ENCODE peak calls at places on chromosome 12, in ten cellular contexts. I, M, C, W, U, A, S, P, X and N are unnamed samples.

GRCh38 chr12:68067762-68068376 is 78.6 kb downstream of the IFNG-AS1 start:
- DNase-seq in I (no peak), M (no peak), C (no peak), W (no peak), U (no peak), A (no peak), S (no peak), P (no peak), X (no peak), N (no peak)

GRCh38 chr12:59164991-59165718 is 244.9 kb upstream of the LRIG3 start:
- DNase-seq in I (no peak), M (peak; percentile 43), C (no peak), W (no peak), U (no peak), A (no peak), S (peak; percentile 64), P (no peak), X (no peak), N (no peak)

GRCh38 chr12:85182699-85183098 is 97.3 kb upstream of the ALX1 start:
- DNase-seq in I (no peak), M (no peak), C (no peak), W (no peak), U (no peak), A (no peak), S (no peak), P (no peak), X (no peak), N (no peak)

GRCh38 chr12:117143008-117143532 is 43.9 kb upstream of the TESC start:
- DNase-seq in I (peak; percentile 64), M (no peak), C (no peak), W (no peak), U (no peak), A (no peak), S (peak; percentile 83), P (no peak), X (no peak), N (peak; percentile 59)

GRCh38 chr12:122516544-122517361 is 10.0 kb downstream of the RSRC2 start:
- DNase-seq in I (no peak), M (no peak), C (no peak), W (no peak), U (no peak), A (no peak), S (no peak), P (no peak), X (no peak), N (no peak)

GRCh38 chr12:19561411-19561961 is 122.2 kb downstream of the AEBP2 start:
- DNase-seq in I (no peak), M (no peak), C (no peak), W (no peak), U (no peak), A (no peak), S (peak; percentile 26), P (no peak), X (no peak), N (no peak)

GRCh38 chr12:124786065-124786964 is 77.3 kb downstream of the SCARB1 start:
- DNase-seq in I (peak; percentile 87), M (no peak), C (peak; percentile 91), W (no peak), U (peak; percentile 94), A (no peak), S (peak; percentile 91), P (no peak), X (no peak), N (peak; percentile 73)

GRCh38 chr12:103657331-103657730 is 70.3 kb downstream of the STAB2 start:
- DNase-seq in I (no peak), M (no peak), C (no peak), W (no peak), U (no peak), A (no peak), S (peak; percentile 23), P (no peak), X (no peak), N (no peak)

DNA sequence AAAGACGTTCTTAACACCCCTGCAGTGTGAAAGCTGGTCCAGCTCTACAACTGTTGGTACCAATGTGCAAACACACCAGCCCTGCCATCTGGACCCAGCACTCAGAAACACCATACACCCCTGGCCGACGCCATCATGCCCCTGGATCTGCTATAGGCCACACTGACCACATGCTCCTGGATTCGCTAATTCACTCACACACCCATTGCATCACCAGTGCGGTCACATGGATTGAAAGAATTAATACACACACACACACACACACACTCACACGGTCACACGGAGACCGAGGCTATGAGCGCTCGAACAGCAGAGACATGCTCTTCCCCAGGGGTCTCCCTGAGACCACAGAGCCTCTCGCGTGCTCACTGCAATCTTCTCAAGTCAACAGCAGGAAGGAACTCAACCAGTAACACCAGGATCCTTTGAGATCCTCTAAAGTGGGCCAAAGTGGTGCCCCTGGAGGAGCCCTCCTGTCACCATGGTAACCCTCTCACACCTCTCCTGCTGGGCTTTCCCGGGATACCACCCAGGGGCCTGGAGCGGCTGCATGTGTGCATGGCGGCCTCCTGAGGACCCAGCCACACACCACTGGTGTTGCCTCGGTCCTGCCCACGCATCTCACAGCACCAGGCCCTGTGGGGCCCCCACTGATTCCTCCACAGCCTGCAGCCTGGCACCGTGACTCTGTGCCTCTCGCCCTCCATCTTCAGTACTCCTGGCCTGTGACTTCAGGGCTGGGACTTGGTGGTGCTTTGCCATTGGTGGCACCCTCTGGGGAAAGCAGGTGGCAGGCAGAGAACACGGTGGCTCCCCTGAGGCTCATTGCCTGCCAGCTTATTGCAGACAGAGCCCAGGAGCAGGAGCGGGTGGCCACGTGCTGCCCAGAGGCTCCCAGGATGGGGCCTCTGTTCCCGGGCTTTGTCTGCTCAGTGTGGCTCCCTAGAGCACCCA is 15.1 kb downstream of the LRTM2 start:
- DNase-seq in I (no peak), M (no peak), C (peak; percentile 24), W (no peak), U (no peak), A (no peak), S (no peak), P (no peak), X (no peak), N (no peak)
- H3K27me3 ChIP-seq in I (peaks cover 51% of the 10 kb centered on the region), M (peaks cover 96% of the 10 kb centered on the region), C (peaks cover 45% of the 10 kb centered on the region), W (no peaks in the 10 kb centered on the region), U (no peaks in the 10 kb centered on the region), A (peaks cover 13% of the 10 kb centered on the region), S (peaks cover 44% of the 10 kb centered on the region), P (peaks cover 90% of the 10 kb centered on the region), X (peaks cover 4% of the 10 kb centered on the region), N (no peaks in the 10 kb centered on the region)

DNA sequence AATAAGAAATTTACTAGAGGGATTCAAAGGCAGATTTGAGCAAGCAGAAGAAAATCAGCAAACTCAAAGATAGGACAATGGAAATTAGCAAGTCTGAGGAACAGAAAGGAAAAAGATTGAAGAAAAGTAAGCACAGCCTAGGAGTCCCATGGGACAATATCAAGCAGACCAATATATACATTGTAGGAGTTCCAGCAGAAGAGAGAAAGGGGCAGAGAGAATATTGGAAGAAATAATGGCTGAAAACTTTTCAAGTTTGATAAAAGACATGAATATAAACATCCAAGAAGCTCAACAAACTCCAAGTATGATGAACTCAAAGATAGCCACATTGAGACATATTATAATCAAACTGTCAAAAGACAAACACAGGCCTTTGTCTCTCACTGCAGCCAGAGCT is 25.2 kb downstream of the ATP23 start:
- DNase-seq in I (no peak), M (no peak), C (no peak), W (no peak), U (no peak), A (no peak), S (no peak), P (no peak), X (no peak), N (no peak)
- H3K9me3 ChIP-seq in I (peaks cover 51% of the 10 kb centered on the region), M (no peaks in the 10 kb centered on the region), C (no peaks in the 10 kb centered on the region), W (no peaks in the 10 kb centered on the region), U (peaks cover 32% of the 10 kb centered on the region), A (peaks cover 15% of the 10 kb centered on the region), S (peaks cover 2% of the 10 kb centered on the region), P (peaks cover 25% of the 10 kb centered on the region), X (no peaks in the 10 kb centered on the region), N (no peaks in the 10 kb centered on the region)

GRCh38 chr12:48003226-48004038 is 844 bp downstream of the COL2A1 start:
- DNase-seq in I (no peak), M (no peak), C (no peak), W (no peak), U (no peak), A (peak; percentile 16), S (no peak), P (no peak), X (no peak), N (no peak)

GRCh38 chr12:48005750-48006021 is 1.4 kb upstream of the COL2A1 start:
- DNase-seq in I (no peak), M (no peak), C (no peak), W (no peak), U (no peak), A (no peak), S (no peak), P (no peak), X (no peak), N (no peak)

GRCh38 chr12:48004039-48004940 is at the start of gene COL2A1:
- DNase-seq in I (no peak), M (no peak), C (no peak), W (no peak), U (no peak), A (no peak), S (peak; percentile 12), P (no peak), X (no peak), N (no peak)

GRCh38 chr12:48007206-48007605 is 2.9 kb upstream of the COL2A1 start:
- DNase-seq in I (no peak), M (no peak), C (no peak), W (no peak), U (no peak), A (no peak), S (no peak), P (no peak), X (no peak), N (no peak)

DNA sequence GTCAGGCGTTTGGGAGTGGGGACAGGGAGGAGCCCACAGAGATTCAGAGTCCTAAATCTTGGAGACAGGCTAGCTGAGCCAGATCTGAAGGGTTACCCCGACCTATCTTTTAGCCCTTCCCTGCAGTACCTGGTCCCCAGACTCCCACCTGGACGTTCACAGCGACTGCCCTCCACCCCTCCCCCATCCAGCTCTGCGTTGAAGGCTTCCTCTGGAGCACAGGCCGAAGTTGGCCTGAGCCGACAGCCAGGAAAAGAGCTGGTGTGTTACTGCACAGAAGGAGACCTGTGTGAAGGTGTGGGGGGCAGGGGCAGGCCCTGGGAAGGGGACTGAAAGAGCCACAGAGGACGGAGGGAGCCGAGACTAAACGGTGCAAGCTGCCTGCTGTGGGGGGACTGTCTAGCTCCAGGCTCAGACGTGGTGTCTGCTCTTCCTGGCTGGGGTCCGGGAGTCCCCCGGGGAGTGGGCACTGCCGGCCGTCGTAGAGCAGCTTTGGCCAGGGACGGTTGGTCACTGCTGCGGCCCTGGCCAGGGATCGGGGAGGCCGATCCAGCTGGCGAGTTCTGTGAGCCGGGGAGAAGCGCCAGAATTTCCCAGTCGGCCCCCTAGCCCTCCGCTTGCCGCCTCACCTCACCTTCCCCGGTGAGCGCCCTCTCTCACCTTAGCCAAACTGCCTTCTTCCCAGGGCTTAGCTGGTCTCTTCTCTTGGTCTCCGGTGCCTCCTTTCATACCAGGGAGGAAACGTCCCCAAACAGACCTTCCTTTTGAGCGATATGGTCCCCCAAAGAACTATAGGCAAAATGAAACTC is 869 bp upstream of the COL2A1 start:
- DNase-seq in I (no peak), M (no peak), C (no peak), W (no peak), U (no peak), A (no peak), S (no peak), P (no peak), X (no peak), N (no peak)
- H3K27me3 ChIP-seq in I (peaks cover 100% of the 10 kb centered on the region), M (peaks cover 56% of the 10 kb centered on the region), C (peaks cover 71% of the 10 kb centered on the region), W (peaks cover 3% of the 10 kb centered on the region), U (peaks cover 26% of the 10 kb centered on the region), A (peaks cover 79% of the 10 kb centered on the region), S (peaks cover 78% of the 10 kb centered on the region), P (peaks cover 100% of the 10 kb centered on the region), X (peaks cover 56% of the 10 kb centered on the region), N (no peaks in the 10 kb centered on the region)

GRCh38 chr12:131210506-131211278 is 257.0 kb downstream of the ADGRD1 start:
- DNase-seq in I (no peak), M (no peak), C (peak; percentile 22), W (no peak), U (no peak), A (no peak), S (no peak), P (no peak), X (no peak), N (no peak)

GRCh38 chr12:131205534-131205933 is 251.8 kb downstream of the ADGRD1 start:
- DNase-seq in I (no peak), M (no peak), C (no peak), W (no peak), U (peak; percentile 40), A (no peak), S (no peak), P (no peak), X (no peak), N (peak; percentile 3)

GRCh38 chr12:131208425-131208824 is 254.7 kb downstream of the ADGRD1 start:
- DNase-seq in I (peak; percentile 1), M (no peak), C (no peak), W (no peak), U (no peak), A (no peak), S (no peak), P (no peak), X (no peak), N (no peak)

GRCh38 chr12:131211279-131211938 is 257.7 kb downstream of the ADGRD1 start:
- DNase-seq in I (no peak), M (no peak), C (no peak), W (no peak), U (no peak), A (no peak), S (no peak), P (no peak), X (no peak), N (no peak)

GRCh38 chr12:131209082-131210070 is 255.7 kb downstream of the ADGRD1 start:
- DNase-seq in I (no peak), M (no peak), C (no peak), W (no peak), U (no peak), A (no peak), S (no peak), P (no peak), X (no peak), N (peak; percentile 4)
- H3K9me3 ChIP-seq in I (no peaks in the 10 kb centered on the region), M (no peaks in the 10 kb centered on the region), C (peaks cover 3% of the 10 kb centered on the region), W (no peaks in the 10 kb centered on the region), U (peaks cover 7% of the 10 kb centered on the region), A (no peaks in the 10 kb centered on the region), S (peaks cover 37% of the 10 kb centered on the region), P (no peaks in the 10 kb centered on the region), X (no peaks in the 10 kb centered on the region), N (no peaks in the 10 kb centered on the region)